ENCODE peak calls at places on chromosomes 12 and 14, in ten cellular contexts. One of them, this sample, is unnamed.

GRCh38 chr14:33696165-33696564 is 254.7 kb downstream of the EGLN3 start:
- DNase-seq in CD4-positive, alpha-beta T cell: no peak
- DNase-seq in lower lobe of right lung: no peak
- DNase-seq in fibroblast of the aortic adventitia: no peak
- DNase-seq in IMR-90: no peak
- DNase-seq in BJ: no peak
- DNase-seq in left ventricle myocardium inferior: no peak
- DNase-seq in cardiac muscle cell: no peak
- DNase-seq in upper lobe of left lung: no peak
- DNase-seq in activated CD8-positive, alpha-beta T cell treated with anti-CD3 and anti-CD28 coated beads for 36 hours: no peak
- DNase-seq in this sample: no peak

GRCh38 chr12:101703487-101703886 is 6.0 kb downstream of the CHPT1 start:
- DNase-seq in lower lobe of right lung: no peak
- DNase-seq in cardiac muscle cell: no peak
- DNase-seq in left ventricle myocardium inferior: no peak
- DNase-seq in IMR-90: no peak
- DNase-seq in fibroblast of the aortic adventitia: no peak
- DNase-seq in activated CD8-positive, alpha-beta T cell treated with anti-CD3 and anti-CD28 coated beads for 36 hours: no peak
- DNase-seq in BJ: no peak
- DNase-seq in CD4-positive, alpha-beta T cell: no peak
- DNase-seq in upper lobe of left lung: no peak
- DNase-seq in this sample: no peak

GRCh38 chr12:125330645-125331341 is 265.6 kb downstream of the AACS start:
- DNase-seq in lower lobe of right lung: peak
- DNase-seq in cardiac muscle cell: peak
- DNase-seq in upper lobe of left lung: peak
- DNase-seq in IMR-90: no peak
- DNase-seq in left ventricle myocardium inferior: peak
- DNase-seq in CD4-positive, alpha-beta T cell: peak
- DNase-seq in fibroblast of the aortic adventitia: peak
- DNase-seq in activated CD8-positive, alpha-beta T cell treated with anti-CD3 and anti-CD28 coated beads for 36 hours: peak
- DNase-seq in BJ: no peak
- DNase-seq in this sample: peak

GRCh38 chr14:32047791-32048190 is 29.3 kb upstream of the ARHGAP5 start:
- DNase-seq in left ventricle myocardium inferior: no peak
- DNase-seq in BJ: no peak
- DNase-seq in IMR-90: no peak
- DNase-seq in activated CD8-positive, alpha-beta T cell treated with anti-CD3 and anti-CD28 coated beads for 36 hours: no peak
- DNase-seq in upper lobe of left lung: no peak
- DNase-seq in lower lobe of right lung: no peak
- DNase-seq in cardiac muscle cell: no peak
- DNase-seq in CD4-positive, alpha-beta T cell: no peak
- DNase-seq in fibroblast of the aortic adventitia: no peak
- DNase-seq in this sample: no peak

GRCh38 chr12:58608711-58609110 is 311.6 kb downstream of the LRIG3 start:
- DNase-seq in fibroblast of the aortic adventitia: peak
- DNase-seq in BJ: peak
- DNase-seq in lower lobe of right lung: no peak
- DNase-seq in upper lobe of left lung: no peak
- DNase-seq in activated CD8-positive, alpha-beta T cell treated with anti-CD3 and anti-CD28 coated beads for 36 hours: no peak
- DNase-seq in cardiac muscle cell: no peak
- DNase-seq in IMR-90: peak
- DNase-seq in left ventricle myocardium inferior: no peak
- DNase-seq in CD4-positive, alpha-beta T cell: no peak
- DNase-seq in this sample: no peak

GRCh38 chr14:90140956-90141316 is 79.1 kb downstream of the KCNK13 start:
- DNase-seq in BJ: no peak
- DNase-seq in upper lobe of left lung: no peak
- DNase-seq in left ventricle myocardium inferior: no peak
- DNase-seq in lower lobe of right lung: no peak
- DNase-seq in fibroblast of the aortic adventitia: peak
- DNase-seq in CD4-positive, alpha-beta T cell: no peak
- DNase-seq in activated CD8-positive, alpha-beta T cell treated with anti-CD3 and anti-CD28 coated beads for 36 hours: no peak
- DNase-seq in IMR-90: peak
- DNase-seq in cardiac muscle cell: no peak
- DNase-seq in this sample: peak

GRCh38 chr14:106276326-106277267 is 750.2 kb downstream of the TMEM121 start:
- DNase-seq in upper lobe of left lung: no peak
- DNase-seq in activated CD8-positive, alpha-beta T cell treated with anti-CD3 and anti-CD28 coated beads for 36 hours: peak
- DNase-seq in CD4-positive, alpha-beta T cell: no peak
- DNase-seq in left ventricle myocardium inferior: no peak
- DNase-seq in BJ: no peak
- DNase-seq in lower lobe of right lung: no peak
- DNase-seq in fibroblast of the aortic adventitia: no peak
- DNase-seq in cardiac muscle cell: no peak
- DNase-seq in IMR-90: no peak
- DNase-seq in this sample: no peak

GRCh38 chr12:124369055-124369900 is 74.4 kb downstream of the RFLNA start:
- DNase-seq in fibroblast of the aortic adventitia: peak
- DNase-seq in left ventricle myocardium inferior: peak
- DNase-seq in activated CD8-positive, alpha-beta T cell treated with anti-CD3 and anti-CD28 coated beads for 36 hours: no peak
- DNase-seq in IMR-90: peak
- DNase-seq in BJ: peak
- DNase-seq in CD4-positive, alpha-beta T cell: no peak
- DNase-seq in lower lobe of right lung: peak
- DNase-seq in cardiac muscle cell: no peak
- DNase-seq in upper lobe of left lung: peak
- DNase-seq in this sample: peak

GRCh38 chr12:12442548-12443071 is 85.7 kb downstream of the BORCS5 start:
- DNase-seq in lower lobe of right lung: no peak
- DNase-seq in IMR-90: peak
- DNase-seq in activated CD8-positive, alpha-beta T cell treated with anti-CD3 and anti-CD28 coated beads for 36 hours: no peak
- DNase-seq in left ventricle myocardium inferior: no peak
- DNase-seq in cardiac muscle cell: no peak
- DNase-seq in fibroblast of the aortic adventitia: peak
- DNase-seq in CD4-positive, alpha-beta T cell: no peak
- DNase-seq in BJ: no peak
- DNase-seq in upper lobe of left lung: no peak
- DNase-seq in this sample: no peak

GRCh38 chr12:96908170-96908675 is 1.2 kb downstream of the NEDD1 start:
- DNase-seq in fibroblast of the aortic adventitia: no peak
- DNase-seq in IMR-90: no peak
- DNase-seq in lower lobe of right lung: no peak
- DNase-seq in upper lobe of left lung: no peak
- DNase-seq in activated CD8-positive, alpha-beta T cell treated with anti-CD3 and anti-CD28 coated beads for 36 hours: peak
- DNase-seq in cardiac muscle cell: no peak
- DNase-seq in BJ: no peak
- DNase-seq in CD4-positive, alpha-beta T cell: no peak
- DNase-seq in left ventricle myocardium inferior: no peak
- DNase-seq in this sample: no peak

GRCh38 chr14:20413785-20414117 is 450 bp upstream of the TEP1 start:
- DNase-seq in left ventricle myocardium inferior: no peak
- DNase-seq in fibroblast of the aortic adventitia: no peak
- DNase-seq in BJ: no peak
- DNase-seq in activated CD8-positive, alpha-beta T cell treated with anti-CD3 and anti-CD28 coated beads for 36 hours: peak
- DNase-seq in cardiac muscle cell: peak
- DNase-seq in lower lobe of right lung: no peak
- DNase-seq in upper lobe of left lung: peak
- DNase-seq in IMR-90: no peak
- DNase-seq in CD4-positive, alpha-beta T cell: no peak
- DNase-seq in this sample: peak

GRCh38 chr12:108592033-108592909 is 5.6 kb downstream of the TMEM119 start:
- DNase-seq in CD4-positive, alpha-beta T cell: no peak
- DNase-seq in cardiac muscle cell: no peak
- DNase-seq in fibroblast of the aortic adventitia: no peak
- DNase-seq in left ventricle myocardium inferior: no peak
- DNase-seq in upper lobe of left lung: no peak
- DNase-seq in activated CD8-positive, alpha-beta T cell treated with anti-CD3 and anti-CD28 coated beads for 36 hours: no peak
- DNase-seq in IMR-90: no peak
- DNase-seq in BJ: no peak
- DNase-seq in lower lobe of right lung: no peak
- DNase-seq in this sample: no peak

GRCh38 chr12:19822476-19822875 is 383.2 kb downstream of the AEBP2 start:
- DNase-seq in upper lobe of left lung: no peak
- DNase-seq in CD4-positive, alpha-beta T cell: no peak
- DNase-seq in left ventricle myocardium inferior: no peak
- DNase-seq in cardiac muscle cell: no peak
- DNase-seq in IMR-90: no peak
- DNase-seq in fibroblast of the aortic adventitia: no peak
- DNase-seq in BJ: no peak
- DNase-seq in lower lobe of right lung: no peak
- DNase-seq in activated CD8-positive, alpha-beta T cell treated with anti-CD3 and anti-CD28 coated beads for 36 hours: no peak
- DNase-seq in this sample: no peak

GRCh38 chr12:116708826-116709756 is 28.8 kb downstream of the SPRING1 start:
- DNase-seq in cardiac muscle cell: no peak
- DNase-seq in IMR-90: peak
- DNase-seq in upper lobe of left lung: peak
- DNase-seq in activated CD8-positive, alpha-beta T cell treated with anti-CD3 and anti-CD28 coated beads for 36 hours: peak
- DNase-seq in CD4-positive, alpha-beta T cell: peak
- DNase-seq in left ventricle myocardium inferior: peak
- DNase-seq in BJ: no peak
- DNase-seq in fibroblast of the aortic adventitia: peak
- DNase-seq in lower lobe of right lung: no peak
- DNase-seq in this sample: peak
- TF ChIP-seq CTCF in cardiac muscle cell: peak
- TF ChIP-seq CTCF in IMR-90: peak
- TF ChIP-seq CTCF in upper lobe of left lung: peak
- TF ChIP-seq CTCF in activated CD8-positive, alpha-beta T cell treated with anti-CD3 and anti-CD28 coated beads for 36 hours: peak
- TF ChIP-seq CTCF in CD4-positive, alpha-beta T cell: peak
- TF ChIP-seq CTCF in left ventricle myocardium inferior: peak
- TF ChIP-seq CTCF in BJ: peak
- TF ChIP-seq CTCF in fibroblast of the aortic adventitia: peak
- TF ChIP-seq CTCF in lower lobe of right lung: peak
- TF ChIP-seq CTCF in this sample: peak

GRCh38 chr12:130041983-130042812 is 120.1 kb upstream of the FZD10 start:
- DNase-seq in left ventricle myocardium inferior: no peak
- DNase-seq in IMR-90: no peak
- DNase-seq in BJ: no peak
- DNase-seq in lower lobe of right lung: peak
- DNase-seq in CD4-positive, alpha-beta T cell: peak
- DNase-seq in activated CD8-positive, alpha-beta T cell treated with anti-CD3 and anti-CD28 coated beads for 36 hours: peak
- DNase-seq in fibroblast of the aortic adventitia: no peak
- DNase-seq in cardiac muscle cell: peak
- DNase-seq in upper lobe of left lung: peak
- DNase-seq in this sample: peak
- TF ChIP-seq CTCF in left ventricle myocardium inferior: peak
- TF ChIP-seq CTCF in IMR-90: no peak
- TF ChIP-seq CTCF in BJ: peak
- TF ChIP-seq CTCF in lower lobe of right lung: peak
- TF ChIP-seq CTCF in CD4-positive, alpha-beta T cell: peak
- TF ChIP-seq CTCF in activated CD8-positive, alpha-beta T cell treated with anti-CD3 and anti-CD28 coated beads for 36 hours: peak
- TF ChIP-seq CTCF in fibroblast of the aortic adventitia: no peak
- TF ChIP-seq CTCF in cardiac muscle cell: no peak
- TF ChIP-seq CTCF in upper lobe of left lung: peak
- TF ChIP-seq CTCF in this sample: peak

GRCh38 chr12:81465881-81466280 is 293.3 kb downstream of the PPFIA2 start:
- DNase-seq in upper lobe of left lung: no peak
- DNase-seq in left ventricle myocardium inferior: no peak
- DNase-seq in activated CD8-positive, alpha-beta T cell treated with anti-CD3 and anti-CD28 coated beads for 36 hours: no peak
- DNase-seq in fibroblast of the aortic adventitia: no peak
- DNase-seq in IMR-90: no peak
- DNase-seq in cardiac muscle cell: no peak
- DNase-seq in CD4-positive, alpha-beta T cell: no peak
- DNase-seq in lower lobe of right lung: no peak
- DNase-seq in BJ: no peak
- DNase-seq in this sample: no peak

GRCh38 chr12:81465191-81465590 is 294.0 kb downstream of the PPFIA2 start:
- DNase-seq in upper lobe of left lung: no peak
- DNase-seq in fibroblast of the aortic adventitia: no peak
- DNase-seq in IMR-90: no peak
- DNase-seq in CD4-positive, alpha-beta T cell: no peak
- DNase-seq in activated CD8-positive, alpha-beta T cell treated with anti-CD3 and anti-CD28 coated beads for 36 hours: no peak
- DNase-seq in lower lobe of right lung: no peak
- DNase-seq in BJ: no peak
- DNase-seq in cardiac muscle cell: no peak
- DNase-seq in left ventricle myocardium inferior: no peak
- DNase-seq in this sample: no peak

DNA sequence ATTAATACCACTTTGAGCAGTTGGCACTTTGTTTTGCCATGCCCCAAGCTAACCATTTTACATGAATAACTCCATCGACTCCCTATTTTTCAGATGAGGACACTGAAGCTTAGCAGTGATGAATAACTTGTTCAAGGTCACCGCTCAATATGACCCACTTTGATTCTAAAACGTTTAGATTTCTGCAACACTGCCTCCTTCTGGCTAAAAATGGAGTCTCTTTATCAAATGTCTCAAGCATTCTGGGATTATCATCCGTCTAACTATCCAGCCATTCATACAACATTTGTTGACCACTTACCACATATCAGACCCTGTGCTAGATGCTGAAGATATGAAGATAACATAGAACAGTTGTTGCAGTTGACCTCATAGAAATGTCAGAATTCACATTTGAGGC is 298.0 kb downstream of the PPFIA2 start:
- DNase-seq in IMR-90: no peak
- DNase-seq in CD4-positive, alpha-beta T cell: no peak
- DNase-seq in cardiac muscle cell: no peak
- DNase-seq in BJ: no peak
- DNase-seq in left ventricle myocardium inferior: no peak
- DNase-seq in lower lobe of right lung: no peak
- DNase-seq in activated CD8-positive, alpha-beta T cell treated with anti-CD3 and anti-CD28 coated beads for 36 hours: no peak
- DNase-seq in upper lobe of left lung: no peak
- DNase-seq in fibroblast of the aortic adventitia: no peak
- DNase-seq in this sample: no peak
- TF ChIP-seq CTCF in IMR-90: no peak
- TF ChIP-seq CTCF in CD4-positive, alpha-beta T cell: no peak
- TF ChIP-seq CTCF in cardiac muscle cell: peak
- TF ChIP-seq CTCF in BJ: no peak
- TF ChIP-seq CTCF in left ventricle myocardium inferior: no peak
- TF ChIP-seq CTCF in lower lobe of right lung: no peak
- TF ChIP-seq CTCF in activated CD8-positive, alpha-beta T cell treated with anti-CD3 and anti-CD28 coated beads for 36 hours: no peak
- TF ChIP-seq CTCF in upper lobe of left lung: no peak
- TF ChIP-seq CTCF in fibroblast of the aortic adventitia: no peak
- TF ChIP-seq CTCF in this sample: no peak

GRCh38 chr12:52392465-52393007 is 7.1 kb upstream of the KRT84 start:
- DNase-seq in cardiac muscle cell: no peak
- DNase-seq in IMR-90: no peak
- DNase-seq in fibroblast of the aortic adventitia: no peak
- DNase-seq in BJ: no peak
- DNase-seq in activated CD8-positive, alpha-beta T cell treated with anti-CD3 and anti-CD28 coated beads for 36 hours: no peak
- DNase-seq in upper lobe of left lung: no peak
- DNase-seq in left ventricle myocardium inferior: no peak
- DNase-seq in CD4-positive, alpha-beta T cell: no peak
- DNase-seq in lower lobe of right lung: no peak
- DNase-seq in this sample: no peak

GRCh38 chr12:52389313-52390207 is 4.1 kb upstream of the KRT84 start:
- DNase-seq in lower lobe of right lung: no peak
- DNase-seq in activated CD8-positive, alpha-beta T cell treated with anti-CD3 and anti-CD28 coated beads for 36 hours: no peak
- DNase-seq in IMR-90: no peak
- DNase-seq in fibroblast of the aortic adventitia: peak
- DNase-seq in left ventricle myocardium inferior: no peak
- DNase-seq in CD4-positive, alpha-beta T cell: no peak
- DNase-seq in BJ: no peak
- DNase-seq in cardiac muscle cell: no peak
- DNase-seq in upper lobe of left lung: no peak
- DNase-seq in this sample: no peak

GRCh38 chr12:52387859-52388258 is 2.4 kb upstream of the KRT84 start:
- DNase-seq in fibroblast of the aortic adventitia: no peak
- DNase-seq in cardiac muscle cell: no peak
- DNase-seq in upper lobe of left lung: no peak
- DNase-seq in CD4-positive, alpha-beta T cell: no peak
- DNase-seq in left ventricle myocardium inferior: no peak
- DNase-seq in lower lobe of right lung: no peak
- DNase-seq in BJ: no peak
- DNase-seq in IMR-90: no peak
- DNase-seq in activated CD8-positive, alpha-beta T cell treated with anti-CD3 and anti-CD28 coated beads for 36 hours: no peak
- DNase-seq in this sample: no peak

GRCh38 chr12:52391618-52392002 is 6.2 kb upstream of the KRT84 start:
- DNase-seq in left ventricle myocardium inferior: peak
- DNase-seq in IMR-90: no peak
- DNase-seq in activated CD8-positive, alpha-beta T cell treated with anti-CD3 and anti-CD28 coated beads for 36 hours: no peak
- DNase-seq in upper lobe of left lung: no peak
- DNase-seq in CD4-positive, alpha-beta T cell: no peak
- DNase-seq in fibroblast of the aortic adventitia: peak
- DNase-seq in cardiac muscle cell: no peak
- DNase-seq in lower lobe of right lung: no peak
- DNase-seq in BJ: no peak
- DNase-seq in this sample: peak

GRCh38 chr12:52390739-52391617 is 5.5 kb upstream of the KRT84 start:
- DNase-seq in upper lobe of left lung: no peak
- DNase-seq in lower lobe of right lung: no peak
- DNase-seq in fibroblast of the aortic adventitia: peak
- DNase-seq in activated CD8-positive, alpha-beta T cell treated with anti-CD3 and anti-CD28 coated beads for 36 hours: peak
- DNase-seq in cardiac muscle cell: peak
- DNase-seq in BJ: no peak
- DNase-seq in IMR-90: peak
- DNase-seq in left ventricle myocardium inferior: no peak
- DNase-seq in CD4-positive, alpha-beta T cell: no peak
- DNase-seq in this sample: peak
- TF ChIP-seq CTCF in upper lobe of left lung: no peak
- TF ChIP-seq CTCF in lower lobe of right lung: peak
- TF ChIP-seq CTCF in fibroblast of the aortic adventitia: peak
- TF ChIP-seq CTCF in activated CD8-positive, alpha-beta T cell treated with anti-CD3 and anti-CD28 coated beads for 36 hours: peak
- TF ChIP-seq CTCF in cardiac muscle cell: peak
- TF ChIP-seq CTCF in BJ: peak
- TF ChIP-seq CTCF in IMR-90: peak
- TF ChIP-seq CTCF in left ventricle myocardium inferior: peak
- TF ChIP-seq CTCF in CD4-positive, alpha-beta T cell: no peak
- TF ChIP-seq CTCF in this sample: peak

This sample was measured in MCF 10A.